ENCODE peak calls at places on chromosomes 4 and X, in eight cellular contexts. Y, O, N, R, F, L, W and T are unnamed samples.

GRCh38 chr4:147312376-147313046 is 168.4 kb upstream of the EDNRA start:
- DNase-seq in N (no peak), R (no peak), F (no peak), O (no peak), L (no peak), W (no peak), Y (no peak), T (no peak)

GRCh38 chrX:152897216-152898144 is at the start of gene ZNF185:
- DNase-seq in W (peak), Y (peak), R (no peak), O (no peak), F (no peak), L (no peak), N (peak), T (no peak)

GRCh38 chrX:37350034-37350365 is 836 bp downstream of the PRRG1 start:
- DNase-seq in R (no peak), L (no peak), W (no peak), Y (no peak), N (no peak), O (no peak), F (no peak), T (no peak)

GRCh38 chr4:152348670-152349069 is 187.2 kb downstream of the FBXW7 start:
- DNase-seq in R (no peak), F (no peak), W (no peak), N (no peak), O (no peak), L (no peak), Y (no peak), T (peak)

GRCh38 chrX:18938710-18939109 is 45.2 kb downstream of the PHKA2 start:
- DNase-seq in O (no peak), F (no peak), Y (no peak), R (no peak), W (no peak), L (no peak), N (no peak), T (no peak)

GRCh38 chr4:106763044-106763443 is 273.1 kb downstream of the DKK2 start:
- DNase-seq in N (no peak), Y (no peak), F (no peak), R (no peak), O (no peak), L (no peak), W (no peak), T (no peak)

GRCh38 chr4:41575207-41575606 is 37.2 kb downstream of the LIMCH1 start:
- DNase-seq in W (no peak), N (no peak), O (no peak), R (no peak), L (no peak), F (no peak), Y (no peak), T (no peak)

GRCh38 chr4:185721949-185722316 is 90.1 kb downstream of the SORBS2 start:
- DNase-seq in Y (no peak), L (no peak), N (no peak), O (no peak), R (no peak), W (no peak), F (no peak), T (no peak)

GRCh38 chr4:151687021-151687640 is 73.7 kb downstream of the GATB start:
- DNase-seq in N (no peak), L (no peak), Y (no peak), F (no peak), R (no peak), W (no peak), O (no peak), T (no peak)

GRCh38 chr4:155883895-155884294 is 17.8 kb upstream of the ASIC5 start:
- DNase-seq in F (no peak), W (no peak), R (no peak), L (no peak), O (no peak), Y (no peak), N (no peak), T (no peak)

GRCh38 chrX:110180176-110180927 is 137.5 kb downstream of the AMMECR1 start:
- DNase-seq in W (no peak), Y (no peak), O (no peak), F (no peak), L (no peak), N (no peak), R (no peak), T (no peak)

GRCh38 chr4:166318810-166319525 is 445.9 kb downstream of the TLL1 start:
- DNase-seq in L (no peak), R (no peak), W (no peak), O (no peak), N (no peak), F (no peak), Y (no peak), T (no peak)